ENCODE peak calls at places on chromosomes 5 and 9, in four cellular contexts. C is K562, F is GM12891, T is GM12878. P is an unnamed sample.

GRCh38 chr9:108866001-108866420 is 3.9 kb downstream of the ACTL7A start:
- DNase-seq in C (no peak), F (no peak), T (no peak), P (no peak)

GRCh38 chr5:139698461-139699146 is 50.5 kb downstream of the CXXC5 start:
- DNase-seq in C (peak; percentile 59), F (no peak), T (no peak), P (no peak)

GRCh38 chr5:65539827-65540226 is 23.1 kb downstream of the CENPK start:
- DNase-seq in C (peak; percentile 11), F (no peak), T (no peak), P (no peak)

GRCh38 chr9:82167296-82167695 is 178.7 kb downstream of the SPATA31D1 start:
- DNase-seq in C (no peak), F (no peak), T (no peak), P (no peak)

GRCh38 chr5:110726249-110727024 is at the start of gene TMEM232:
- DNase-seq in C (peak; percentile 87), F (no peak), T (peak; percentile 21), P (peak; percentile 47)

GRCh38 chr5:36657563-36657995 is 51.2 kb downstream of the SLC1A3 start:
- DNase-seq in C (no peak), F (no peak), T (no peak), P (peak; percentile 95)

GRCh38 chr5:108548684-108549596 is 167.0 kb upstream of the FBXL17 start:
- DNase-seq in C (peak; percentile 47), F (no peak), T (no peak), P (no peak)

GRCh38 chr9:72365525-72366256 is 683 bp upstream of the ZFAND5 start:
- DNase-seq in C (peak; percentile 58), F (peak; percentile 54), T (peak; percentile 28), P (peak; percentile 81)

GRCh38 chr5:77008413-77008812 is 21.8 kb upstream of the AGGF1 start:
- DNase-seq in C (no peak), F (no peak), T (no peak), P (no peak)

GRCh38 chr9:101711330-101711941 is 27.0 kb downstream of the GRIN3A start:
- DNase-seq in C (peak; percentile 47), F (no peak), T (no peak), P (peak; percentile 10)

GRCh38 chr5:123132330-123132729 is 43.3 kb downstream of the PRDM6 start:
- DNase-seq in C (no peak), F (no peak), T (no peak), P (no peak)

GRCh38 chr9:15271403-15271802 is 35.6 kb downstream of the TTC39B start:
- DNase-seq in C (peak; percentile 11), F (no peak), T (no peak), P (no peak)

GRCh38 chr5:160685219-160685618 is 166.8 kb downstream of the ATP10B start:
- DNase-seq in C (no peak), F (no peak), T (no peak), P (no peak)

GRCh38 chr9:32551491-32552049 is 557 bp upstream of the SMIM27 start:
- DNase-seq in C (peak; percentile 15), F (no peak), T (peak; percentile 12), P (peak; percentile 32)

GRCh38 chr5:161546463-161547301 is at the start of gene GABRB2:
- DNase-seq in C (peak; percentile 11), F (no peak), T (peak; percentile 24), P (peak; percentile 56)

GRCh38 chr9:129309041-129309430 is 131.0 kb upstream of the IER5L start:
- DNase-seq in C (no peak), F (no peak), T (no peak), P (no peak)

GRCh38 chr5:4815002-4815401 is 325.1 kb upstream of the ADAMTS16 start:
- DNase-seq in C (no peak), F (no peak), T (no peak), P (no peak)

GRCh38 chr9:21110708-21111576 is 30.7 kb downstream of the IFNW1 start:
- DNase-seq in C (no peak), F (peak; percentile 30), T (peak; percentile 44), P (peak; percentile 31)

GRCh38 chr5:102959055-102959454 is 160.9 kb downstream of the GIN1 start:
- DNase-seq in C (no peak), F (no peak), T (no peak), P (no peak)

GRCh38 chr5:78920604-78921003 is 64.5 kb downstream of the ARSB start:
- DNase-seq in C (peak; percentile 11), F (no peak), T (no peak), P (peak; percentile 22)

GRCh38 chr9:14779566-14780022 is 57.1 kb upstream of the CER1 start:
- DNase-seq in C (no peak), F (no peak), T (no peak), P (no peak)

GRCh38 chr5:131417240-131417869 is 153.5 kb downstream of the CDC42SE2 start:
- DNase-seq in C (peak; percentile 60), F (peak; percentile 40), T (peak; percentile 34), P (peak; percentile 50)

GRCh38 chr5:138676556-138677193 is 76.5 kb upstream of the CTNNA1 start:
- DNase-seq in C (no peak), F (no peak), T (no peak), P (no peak)

GRCh38 chr5:178234753-178235599 is 2.4 kb upstream of the PHYKPL start:
- DNase-seq in C (peak; percentile 81), F (no peak), T (no peak), P (peak; percentile 76)

GRCh38 chr9:115952667-115953316 is 200.8 kb upstream of the PAPPA start:
- DNase-seq in C (no peak), F (no peak), T (no peak), P (no peak)

GRCh38 chr9:80259079-80259478 is 687.3 kb downstream of the TLE4 start:
- DNase-seq in C (no peak), F (no peak), T (no peak), P (no peak)

GRCh38 chr5:86500947-86501346 is 116.8 kb upstream of the COX7C start:
- DNase-seq in C (no peak), F (no peak), T (no peak), P (no peak)

GRCh38 chr5:115033861-115034260 is 135.8 kb downstream of the TRIM36 start:
- DNase-seq in C (no peak), F (no peak), T (no peak), P (no peak)

GRCh38 chr9:86353591-86354047 is 591 bp downstream of the TUT7 start:
- DNase-seq in C (peak; percentile 29), F (no peak), T (no peak), P (peak; percentile 4)

GRCh38 chr9:86354048-86354881 is at the start of gene TUT7:
- DNase-seq in C (peak; percentile 87), F (peak; percentile 84), T (peak; percentile 65), P (peak; percentile 95)

GRCh38 chr9:86351897-86352296 is 2.3 kb downstream of the TUT7 start:
- DNase-seq in C (no peak), F (no peak), T (no peak), P (no peak)

GRCh38 chr9:86354882-86355399 is 731 bp upstream of the TUT7 start:
- DNase-seq in C (no peak), F (no peak), T (no peak), P (no peak)

DNA sequence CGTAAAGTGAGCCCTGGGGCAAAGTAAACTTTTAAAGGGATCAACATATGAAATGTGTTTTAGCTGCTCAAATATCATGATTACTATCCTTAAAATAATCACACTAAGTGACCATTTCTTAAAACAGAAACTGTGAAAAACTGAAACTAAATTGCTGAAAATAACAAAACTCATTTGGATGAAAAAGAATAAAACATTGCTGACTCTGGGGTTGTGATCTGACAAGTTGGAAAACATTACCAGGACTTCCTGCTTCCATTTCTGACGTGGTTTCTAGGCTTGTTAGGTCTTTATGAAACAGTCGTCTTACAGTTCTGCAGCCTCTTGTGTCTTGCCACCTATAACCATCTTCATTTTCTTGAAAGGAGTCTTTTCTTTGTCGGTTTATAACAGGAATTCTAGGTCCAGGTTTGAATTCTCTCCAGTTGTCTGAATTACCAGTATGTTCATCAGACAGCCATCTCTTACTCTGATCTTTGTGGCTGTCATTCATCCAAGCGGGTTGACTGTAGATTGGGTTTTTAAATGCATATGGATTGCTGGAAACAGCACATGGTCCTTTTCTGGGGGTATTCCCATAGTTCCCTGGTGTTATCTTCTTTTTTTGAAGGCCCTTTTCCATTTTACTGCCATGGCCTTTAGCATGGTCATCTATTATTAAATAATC is 1.6 kb downstream of the TUT7 start:
- DNase-seq in C (peak; percentile 5), F (no peak), T (no peak), P (peak; percentile 8)
- TF ChIP-seq SPI1 in C (no peak), F (no peak), T (no peak), P (no peak)

GRCh38 chr5:146718628-146719027 is 159.9 kb downstream of the PPP2R2B start:
- DNase-seq in C (no peak), F (no peak), T (no peak), P (no peak)

GRCh38 chr5:146717951-146718350 is 160.6 kb downstream of the PPP2R2B start:
- DNase-seq in C (no peak), F (no peak), T (no peak), P (no peak)

GRCh38 chr5:146719179-146719578 is 159.4 kb downstream of the PPP2R2B start:
- DNase-seq in C (no peak), F (no peak), T (no peak), P (no peak)

GRCh38 chr5:146721073-146721830 is 157.3 kb downstream of the PPP2R2B start:
- DNase-seq in C (no peak), F (no peak), T (no peak), P (no peak)

GRCh38 chr5:146720132-146720531 is 158.4 kb downstream of the PPP2R2B start:
- DNase-seq in C (no peak), F (no peak), T (no peak), P (no peak)
- TF ChIP-seq SPI1 in C (no peak), F (no peak), T (no peak), P (no peak)

GRCh38 chr5:10311595-10312425 is 4.1 kb upstream of the CMBL start:
- DNase-seq in C (no peak), F (no peak), T (no peak), P (no peak)

GRCh38 chr5:10317825-10318682 is 10.4 kb upstream of the CMBL start:
- DNase-seq in C (peak; percentile 63), F (no peak), T (peak; percentile 20), P (no peak)

GRCh38 chr5:10315181-10315580 is 7.5 kb upstream of the CMBL start:
- DNase-seq in C (no peak), F (no peak), T (no peak), P (no peak)

GRCh38 chr5:10319202-10319851 is 11.6 kb upstream of the CMBL start:
- DNase-seq in C (peak; percentile 91), F (no peak), T (no peak), P (no peak)

DNA sequence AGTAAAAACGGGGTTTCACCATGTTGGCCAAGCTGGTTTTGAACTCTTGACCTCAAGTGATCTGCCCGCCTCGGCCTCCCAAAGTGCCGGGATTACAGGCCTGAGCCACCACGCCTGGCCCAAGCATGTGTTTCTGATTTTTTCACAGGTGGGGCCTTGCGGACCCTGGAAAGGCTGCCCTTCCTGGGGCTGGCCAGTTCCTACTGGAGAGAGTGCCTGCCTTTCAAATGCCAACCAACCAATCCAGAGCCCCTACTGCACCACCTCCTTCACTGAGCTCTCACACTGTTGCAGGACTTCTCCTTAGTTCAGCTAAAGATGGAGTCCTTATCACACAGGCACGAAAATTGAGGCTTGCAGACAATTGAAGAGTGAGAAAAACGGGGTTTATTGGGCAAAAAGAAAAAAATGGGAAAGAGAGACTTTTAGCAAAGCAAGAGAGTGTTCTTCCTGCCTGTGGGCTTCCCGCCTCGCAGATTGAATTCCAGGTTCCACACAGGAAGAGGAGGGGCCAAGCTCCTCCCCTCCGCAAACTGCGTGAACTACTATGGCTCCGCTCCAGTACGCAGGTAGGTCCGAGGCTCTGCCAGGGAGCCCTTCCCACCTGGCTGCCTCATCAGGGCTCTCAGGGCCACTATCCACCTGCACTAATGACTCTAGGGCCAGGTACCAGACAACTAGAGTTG is 8.3 kb upstream of the CMBL start:
- DNase-seq in C (no peak), F (no peak), T (no peak), P (no peak)
- TF ChIP-seq SPI1 in C (no peak), F (no peak), T (no peak), P (no peak)

GRCh38 chr5:82018462-82018861 is 46.6 kb downstream of the ATG10 start:
- DNase-seq in C (peak; percentile 32), F (no peak), T (no peak), P (peak; percentile 13)
- TF ChIP-seq SPI1 in C (no peak), F (no peak), T (no peak), P (peak; percentile 34)